ENCODE peak calls at places on chromosome 7, in six cellular contexts. H is ELF-1, X is GM18507, V is HFFc6, E is NCI-H2081, U is GM23248. T is an unnamed sample.

GRCh38 chr7:138854115-138854645 is 56.2 kb upstream of the ATP6V0A4 start:
- DNase-seq in H (no peak), X (no peak), V (no peak), E (no peak), U (no peak), T (no peak)

GRCh38 chr7:46173526-46174191 is 252.6 kb upstream of the IGFBP3 start:
- DNase-seq in H (no peak), X (no peak), V (no peak), E (no peak), U (no peak), T (no peak)

GRCh38 chr7:17939111-17939669 is 1.1 kb downstream of the SNX13 start:
- DNase-seq in H (peak), X (no peak), V (peak), E (peak), U (peak), T (peak)

GRCh38 chr7:51213618-51214017 is 103.0 kb downstream of the COBL start:
- DNase-seq in H (no peak), X (no peak), V (no peak), E (no peak), U (no peak), T (no peak)

GRCh38 chr7:132240262-132240661 is 336.0 kb downstream of the PLXNA4 start:
- DNase-seq in H (no peak), X (no peak), V (no peak), E (no peak), U (no peak), T (no peak)

GRCh38 chr7:112204072-112204775 is 2.0 kb downstream of the DOCK4 start:
- DNase-seq in H (peak), X (no peak), V (no peak), E (peak), U (peak), T (no peak)

GRCh38 chr7:26593405-26593804 is 271.0 kb downstream of the SKAP2 start:
- DNase-seq in H (peak), X (no peak), V (no peak), E (no peak), U (peak), T (no peak)

GRCh38 chr7:125892434-125892833 is 962.8 kb upstream of the POT1 start:
- DNase-seq in H (no peak), X (no peak), V (no peak), E (no peak), U (no peak), T (no peak)

GRCh38 chr7:93575555-93576397 is 1.3 kb upstream of the CALCR start:
- DNase-seq in H (peak), X (no peak), V (no peak), E (no peak), U (no peak), T (no peak)

T was measured in GF-D8.